ENCODE peak calls at places on chromosomes 13 and 19, in six cellular contexts. T is globus pallidus, E is pancreas, F is endodermal cell, Y is mammary epithelial cell, G is HEK293T. P is an unnamed sample.

GRCh38 chr13:31221057-31221456 is 21.3 kb downstream of the B3GLCT start:
- DNase-seq in E (no peak), Y (no peak), G (no peak), F (no peak), T (no peak), P (no peak)

GRCh38 chr13:112634102-112634501 is 46.1 kb upstream of the TUBGCP3 start:
- DNase-seq in F (peak), E (no peak), G (no peak), T (no peak), Y (no peak), P (no peak)

GRCh38 chr13:49776871-49777270 is 15.6 kb downstream of the KPNA3 start:
- DNase-seq in Y (no peak), E (no peak), F (no peak), G (no peak), T (no peak), P (no peak)

GRCh38 chr13:95023405-95023804 is 277.8 kb downstream of the ABCC4 start:
- DNase-seq in T (no peak), F (no peak), E (no peak), Y (peak), G (no peak), P (no peak)

GRCh38 chr13:24272452-24273161 is 36.8 kb upstream of the C1QTNF9 start:
- DNase-seq in T (no peak), G (no peak), Y (no peak), F (peak), E (no peak), P (no peak)

GRCh38 chr13:21884299-21884878 is 213.5 kb downstream of the FGF9 start:
- DNase-seq in Y (no peak), E (no peak), F (no peak), T (no peak), G (no peak), P (no peak)

GRCh38 chr19:3398114-3398899 is 31.9 kb downstream of the NFIC start:
- DNase-seq in T (peak), E (peak), G (no peak), F (peak), Y (no peak), P (peak)

GRCh38 chr19:16106121-16106520 is 5.6 kb upstream of the RAB8A start:
- DNase-seq in T (no peak), E (no peak), Y (peak), G (no peak), F (no peak), P (no peak)

GRCh38 chr19:12841094-12841493 is 2.8 kb downstream of the MAST1 start:
- DNase-seq in Y (no peak), G (peak), F (peak), E (peak), T (no peak), P (no peak)

GRCh38 chr19:48424694-48425219 is 21.0 kb upstream of the GRWD1 start:
- DNase-seq in F (peak), T (peak), E (no peak), G (peak), Y (no peak), P (no peak)

GRCh38 chr19:3006075-3006767 is 22.9 kb downstream of the TLE2 start:
- DNase-seq in G (peak), F (peak), E (no peak), Y (no peak), T (no peak), P (no peak)

GRCh38 chr19:10260141-10260584 is 8.1 kb downstream of the MRPL4 start:
- DNase-seq in E (no peak), G (no peak), Y (peak), T (no peak), F (no peak), P (no peak)

GRCh38 chr19:47142779-47143178 is 12.1 kb downstream of the SAE1 start:
- DNase-seq in F (no peak), Y (peak), E (no peak), T (no peak), G (no peak), P (no peak)

GRCh38 chr13:20127563-20128458 is 33.0 kb downstream of the GJA3 start:
- DNase-seq in T (peak), G (peak), Y (peak), F (peak), E (peak), P (peak)

GRCh38 chr19:11481777-11482383 is 1.0 kb upstream of the ELAVL3 start:
- DNase-seq in E (peak), G (peak), Y (peak), T (peak), F (peak), P (peak)

GRCh38 chr13:107421951-107422350 is 793.4 kb downstream of the LIG4 start:
- DNase-seq in E (no peak), T (no peak), G (no peak), F (no peak), Y (no peak), P (no peak)

GRCh38 chr19:41709951-41710645 is 1.7 kb downstream of the CEACAM5 start:
- DNase-seq in G (no peak), F (no peak), Y (no peak), T (no peak), E (peak), P (no peak)

GRCh38 chr19:4571305-4571917 is 11.9 kb upstream of the SEMA6B start:
- DNase-seq in E (no peak), T (no peak), G (no peak), Y (no peak), F (no peak), P (no peak)

GRCh38 chr13:25982908-25983307 is 68.9 kb downstream of the SHISA2 start:
- DNase-seq in G (no peak), T (no peak), F (no peak), E (no peak), Y (no peak), P (no peak)

GRCh38 chr19:50875795-50876422 is 2.7 kb downstream of the KLK2 start:
- DNase-seq in E (no peak), Y (no peak), G (no peak), F (no peak), T (no peak), P (no peak)

GRCh38 chr13:111156421-111156820 is 41.3 kb downstream of the ARHGEF7 start:
- DNase-seq in T (no peak), G (no peak), E (no peak), F (no peak), Y (no peak), P (no peak)

GRCh38 chr13:112703935-112704633 is 14.2 kb downstream of the ATP11A start:
- DNase-seq in F (peak), E (no peak), T (no peak), Y (no peak), G (no peak), P (no peak)

GRCh38 chr19:45145270-45146189 is 15.3 kb downstream of the NKPD1 start:
- DNase-seq in Y (no peak), F (no peak), E (no peak), T (no peak), G (no peak), P (no peak)

GRCh38 chr13:28568286-28568685 is 73.4 kb upstream of the FLT1 start:
- DNase-seq in E (peak), Y (no peak), F (no peak), G (no peak), T (peak), P (no peak)

GRCh38 chr13:32650705-32651311 is 64.6 kb downstream of the PDS5B start:
- DNase-seq in F (peak), Y (peak), E (no peak), T (peak), G (peak), P (no peak)

GRCh38 chr13:92657565-92657964 is 569.0 kb upstream of the GPC6 start:
- DNase-seq in F (no peak), Y (no peak), G (no peak), T (no peak), E (no peak), P (no peak)

GRCh38 chr19:55528030-55528801 is 8.7 kb downstream of the SBK2 start:
- DNase-seq in E (no peak), F (no peak), Y (no peak), G (no peak), T (no peak), P (no peak)

GRCh38 chr13:59665184-59665583 is 498.5 kb downstream of the DIAPH3 start:
- DNase-seq in E (no peak), F (no peak), G (no peak), Y (no peak), T (no peak), P (no peak)

GRCh38 chr13:89940383-89940782 is 1407.1 kb upstream of the MIR17HG start:
- DNase-seq in T (no peak), E (no peak), Y (no peak), G (no peak), F (no peak), P (no peak)

GRCh38 chr19:36421749-36422481 is 3.5 kb upstream of the ZFP82 start:
- DNase-seq in F (no peak), G (no peak), E (no peak), T (no peak), Y (no peak), P (no peak)

GRCh38 chr19:5321851-5322681 is 18.5 kb downstream of the PTPRS start:
- DNase-seq in F (peak), G (no peak), Y (no peak), T (no peak), E (no peak), P (no peak)

GRCh38 chr13:112452380-112453206 is 76.4 kb downstream of the SPACA7 start:
- DNase-seq in E (peak), F (peak), G (no peak), Y (no peak), T (no peak), P (no peak)

GRCh38 chr13:39461685-39462266 is 141.2 kb downstream of the LHFPL6 start:
- DNase-seq in E (no peak), Y (no peak), T (no peak), G (no peak), F (no peak), P (no peak)

GRCh38 chr13:51222510-51223283 is 499 bp downstream of the FAM124A start:
- DNase-seq in G (peak), E (no peak), T (no peak), F (peak), Y (no peak), P (no peak)

GRCh38 chr19:4097501-4097900 is 26.4 kb downstream of the MAP2K2 start:
- DNase-seq in T (no peak), E (no peak), F (no peak), Y (no peak), G (no peak), P (no peak)

GRCh38 chr19:13830761-13831481 is 35.7 kb downstream of the ZSWIM4 start:
- DNase-seq in G (no peak), F (peak), Y (peak), E (no peak), T (no peak), P (no peak)

GRCh38 chr13:38898481-38898880 is 92.2 kb downstream of the STOML3 start:
- DNase-seq in F (no peak), E (no peak), G (peak), Y (no peak), T (no peak), P (no peak)

P was measured in Peyer's patch.